ENCODE peak calls at places on chromosomes 5 and 9, in five cellular contexts. One of them, this sample, is unnamed.

GRCh38 chr5:27708579-27708978 is 670.2 kb upstream of the CDH9 start:
- DNase-seq in mesenteric fat pad: no peak
- DNase-seq in psoas muscle: no peak
- DNase-seq in aorta: no peak
- DNase-seq in hepatocyte: peak; percentile 14
- DNase-seq in this sample: peak; percentile 70

GRCh38 chr5:95471922-95472321 is 80.8 kb downstream of the FAM81B start:
- DNase-seq in mesenteric fat pad: no peak
- DNase-seq in psoas muscle: no peak
- DNase-seq in aorta: no peak
- DNase-seq in hepatocyte: no peak
- DNase-seq in this sample: no peak

GRCh38 chr9:88387035-88387732 is 1.1 kb upstream of the SPIN1 start:
- DNase-seq in mesenteric fat pad: no peak
- DNase-seq in psoas muscle: peak; percentile 49
- DNase-seq in aorta: no peak
- DNase-seq in hepatocyte: peak; percentile 79
- DNase-seq in this sample: peak; percentile 67

GRCh38 chr9:5790923-5791322 is 42.0 kb downstream of the ERMP1 start:
- DNase-seq in mesenteric fat pad: no peak
- DNase-seq in psoas muscle: no peak
- DNase-seq in aorta: no peak
- DNase-seq in hepatocyte: no peak
- DNase-seq in this sample: no peak

GRCh38 chr9:136053757-136054142 is 41.3 kb downstream of the NACC2 start:
- DNase-seq in mesenteric fat pad: peak; percentile 85
- DNase-seq in psoas muscle: no peak
- DNase-seq in aorta: peak; percentile 44
- DNase-seq in hepatocyte: no peak
- DNase-seq in this sample: no peak

GRCh38 chr9:127121628-127122175 is 733 bp downstream of the ANGPTL2 start:
- DNase-seq in mesenteric fat pad: peak; percentile 85
- DNase-seq in psoas muscle: peak; percentile 61
- DNase-seq in aorta: no peak
- DNase-seq in hepatocyte: peak; percentile 40
- DNase-seq in this sample: no peak

GRCh38 chr5:108459661-108460170 is 77.8 kb upstream of the FBXL17 start:
- DNase-seq in mesenteric fat pad: no peak
- DNase-seq in psoas muscle: no peak
- DNase-seq in aorta: no peak
- DNase-seq in hepatocyte: no peak
- DNase-seq in this sample: no peak

GRCh38 chr9:64773491-64773931 is 511.5 kb downstream of the FOXD4L5 start:
- DNase-seq in mesenteric fat pad: no peak
- DNase-seq in psoas muscle: peak; percentile 21
- DNase-seq in aorta: peak; percentile 30
- DNase-seq in hepatocyte: peak; percentile 3
- DNase-seq in this sample: no peak

GRCh38 chr5:125485003-125485641 is 738.7 kb upstream of the ZNF608 start:
- DNase-seq in mesenteric fat pad: no peak
- DNase-seq in psoas muscle: no peak
- DNase-seq in aorta: peak; percentile 42
- DNase-seq in hepatocyte: peak; percentile 68
- DNase-seq in this sample: peak; percentile 95

GRCh38 chr5:10355071-10355889 is 1.8 kb downstream of the MARCHF6 start:
- DNase-seq in mesenteric fat pad: no peak
- DNase-seq in psoas muscle: no peak
- DNase-seq in aorta: no peak
- DNase-seq in hepatocyte: no peak
- DNase-seq in this sample: peak; percentile 40

GRCh38 chr9:132669636-132670358 is at the start of gene DDX31:
- DNase-seq in mesenteric fat pad: peak; percentile 94
- DNase-seq in psoas muscle: peak; percentile 94
- DNase-seq in aorta: peak; percentile 91
- DNase-seq in hepatocyte: peak; percentile 89
- DNase-seq in this sample: peak; percentile 79

GRCh38 chr9:116088396-116088795 is 65.2 kb upstream of the PAPPA start:
- DNase-seq in mesenteric fat pad: no peak
- DNase-seq in psoas muscle: no peak
- DNase-seq in aorta: no peak
- DNase-seq in hepatocyte: no peak
- DNase-seq in this sample: no peak

GRCh38 chr5:128629162-128629561 is 91.1 kb upstream of the FBN2 start:
- DNase-seq in mesenteric fat pad: no peak
- DNase-seq in psoas muscle: no peak
- DNase-seq in aorta: no peak
- DNase-seq in hepatocyte: no peak
- DNase-seq in this sample: no peak

GRCh38 chr5:14560091-14560595 is 21.4 kb upstream of the OTULINL start:
- DNase-seq in mesenteric fat pad: no peak
- DNase-seq in psoas muscle: no peak
- DNase-seq in aorta: no peak
- DNase-seq in hepatocyte: peak; percentile 17
- DNase-seq in this sample: no peak

GRCh38 chr5:167916261-167916660 is 375.2 kb upstream of the WWC1 start:
- DNase-seq in mesenteric fat pad: no peak
- DNase-seq in psoas muscle: no peak
- DNase-seq in aorta: no peak
- DNase-seq in hepatocyte: no peak
- DNase-seq in this sample: no peak

This sample was measured in Caki2.